ENCODE peak calls at places on chromosomes 13 and 19, in seven cellular contexts. J is AG09309, Z is endodermal cell, N is GM23338, G is choroid plexus epithelial cell, L is foreskin fibroblast, K is cardiac muscle cell. C is an unnamed sample.

GRCh38 chr19:4197625-4198466 is 15.4 kb downstream of the ANKRD24 start:
- DNase-seq in J (no peak), Z (peak; percentile 80), N (peak; percentile 87), G (no peak), L (no peak), K (no peak), C (no peak)

GRCh38 chr13:110812111-110812868 is 98.8 kb downstream of the ING1 start:
- DNase-seq in J (no peak), Z (peak; percentile 66), N (peak; percentile 77), G (peak; percentile 31), L (no peak), K (peak; percentile 65), C (no peak)

GRCh38 chr19:16000024-16000687 is 51.3 kb downstream of the OR10H4 start:
- DNase-seq in J (no peak), Z (no peak), N (no peak), G (no peak), L (no peak), K (no peak), C (no peak)

GRCh38 chr19:31214086-31214485 is 135.2 kb downstream of the TSHZ3 start:
- DNase-seq in J (peak; percentile 97), Z (no peak), N (no peak), G (peak; percentile 99), L (peak; percentile 99), K (peak; percentile 98), C (peak; percentile 99)

GRCh38 chr19:3053218-3053621 is 9.1 kb downstream of the TLE5 start:
- DNase-seq in J (no peak), Z (no peak), N (no peak), G (no peak), L (no peak), K (no peak), C (no peak)

GRCh38 chr19:34313188-34313587 is 51.8 kb upstream of the GPI start:
- DNase-seq in J (no peak), Z (no peak), N (no peak), G (peak; percentile 61), L (peak; percentile 23), K (peak; percentile 84), C (peak; percentile 45)

GRCh38 chr19:50016225-50016807 is 8.9 kb downstream of the VRK3 start:
- DNase-seq in J (no peak), Z (no peak), N (no peak), G (no peak), L (no peak), K (no peak), C (no peak)

GRCh38 chr13:79626924-79627323 is 146.0 kb downstream of the NDFIP2 start:
- DNase-seq in J (no peak), Z (no peak), N (no peak), G (peak; percentile 14), L (no peak), K (peak; percentile 17), C (no peak)

GRCh38 chr19:20333508-20333907 is 166.5 kb downstream of the ZNF486 start:
- DNase-seq in J (no peak), Z (no peak), N (no peak), G (no peak), L (no peak), K (no peak), C (no peak)

GRCh38 chr19:52689804-52690394 is 44.9 kb downstream of the ZNF611 start:
- DNase-seq in J (no peak), Z (peak; percentile 80), N (peak; percentile 50), G (no peak), L (peak; percentile 7), K (peak; percentile 6), C (no peak)

GRCh38 chr13:78875792-78876580 is 217.0 kb upstream of the OBI1 start:
- DNase-seq in J (no peak), Z (peak; percentile 89), N (peak; percentile 67), G (no peak), L (no peak), K (no peak), C (no peak)

GRCh38 chr13:114025432-114026127 is 51.7 kb upstream of the C13orf46 start:
- DNase-seq in J (no peak), Z (no peak), N (no peak), G (peak; percentile 95), L (peak; percentile 63), K (peak; percentile 88), C (peak; percentile 61)

GRCh38 chr19:30539981-30540380 is 167.8 kb downstream of the ZNF536 start:
- DNase-seq in J (no peak), Z (no peak), N (no peak), G (no peak), L (no peak), K (no peak), C (no peak)

GRCh38 chr13:99905224-99905623 is 66.3 kb downstream of the ZIC5 start:
- DNase-seq in J (no peak), Z (no peak), N (no peak), G (no peak), L (no peak), K (no peak), C (no peak)

GRCh38 chr19:49104229-49104864 is 9.8 kb upstream of the LIN7B start:
- DNase-seq in J (no peak), Z (no peak), N (no peak), G (no peak), L (no peak), K (no peak), C (no peak)

GRCh38 chr13:36919833-36920611 is at the start of gene SMAD9:
- DNase-seq in J (no peak), Z (peak; percentile 85), N (peak; percentile 78), G (peak; percentile 67), L (peak; percentile 50), K (peak; percentile 82), C (peak; percentile 48)

GRCh38 chr13:30559274-30559673 is 58.4 kb upstream of the USPL1 start:
- DNase-seq in J (no peak), Z (no peak), N (no peak), G (no peak), L (no peak), K (no peak), C (no peak)

GRCh38 chr13:113045214-113046007 is 60.2 kb upstream of the F7 start:
- DNase-seq in J (no peak), Z (no peak), N (no peak), G (no peak), L (no peak), K (no peak), C (no peak)

GRCh38 chr19:58551577-58552471 is 3.1 kb downstream of the CHMP2A start:
- DNase-seq in J (no peak), Z (peak; percentile 52), N (no peak), G (no peak), L (no peak), K (no peak), C (no peak)

GRCh38 chr13:105177265-105177900 is 1358.1 kb downstream of the EFNB2 start:
- DNase-seq in J (no peak), Z (no peak), N (no peak), G (peak; percentile 19), L (no peak), K (no peak), C (peak; percentile 25)

GRCh38 chr13:104809483-104809882 is 1726.0 kb downstream of the EFNB2 start:
- DNase-seq in J (no peak), Z (no peak), N (no peak), G (peak; percentile 93), L (no peak), K (peak; percentile 35), C (peak; percentile 44)

GRCh38 chr13:108915095-108915633 is 285.8 kb downstream of the MYO16 start:
- DNase-seq in J (no peak), Z (no peak), N (peak; percentile 39), G (peak; percentile 88), L (peak; percentile 37), K (peak; percentile 67), C (peak; percentile 53)

GRCh38 chr13:32731576-32731975 is 145.3 kb downstream of the PDS5B start:
- DNase-seq in J (no peak), Z (no peak), N (no peak), G (peak; percentile 64), L (peak; percentile 4), K (peak; percentile 23), C (peak; percentile 29)

GRCh38 chr19:11091343-11092153 is 2.3 kb downstream of the LDLR start:
- DNase-seq in J (peak; percentile 76), Z (peak; percentile 75), N (peak; percentile 56), G (peak; percentile 91), L (peak; percentile 78), K (peak; percentile 97), C (peak; percentile 81)
- H3K4me3 ChIP-seq in J (peak overlapping the region; percentile 64), Z (peak overlapping the region; percentile 99), N (peak overlapping the region; percentile 99), G (peak overlapping the region; percentile 93), L (peak overlapping the region; percentile 76), K (peak overlapping the region; percentile 95), C (peak overlapping the region; percentile 98)

GRCh38 chr13:45306966-45307365 is 34.0 kb downstream of the TPT1 start:
- DNase-seq in J (no peak), Z (no peak), N (no peak), G (no peak), L (no peak), K (no peak), C (no peak)

GRCh38 chr13:45315520-45316167 is 25.3 kb downstream of the TPT1 start:
- DNase-seq in J (no peak), Z (peak; percentile 29), N (no peak), G (no peak), L (no peak), K (no peak), C (no peak)

GRCh38 chr13:45314822-45315221 is 26.2 kb downstream of the TPT1 start:
- DNase-seq in J (no peak), Z (no peak), N (no peak), G (no peak), L (no peak), K (no peak), C (no peak)

GRCh38 chr13:45305079-45305478 is 35.9 kb downstream of the TPT1 start:
- DNase-seq in J (no peak), Z (peak; percentile 57), N (no peak), G (no peak), L (no peak), K (no peak), C (no peak)

GRCh38 chr13:45310341-45311138 is 30.4 kb downstream of the TPT1 start:
- DNase-seq in J (no peak), Z (no peak), N (no peak), G (no peak), L (no peak), K (no peak), C (no peak)
- H3K4me3 ChIP-seq in J (peak overlapping the region; percentile 27), Z (no peak overlapping the region), N (peak overlapping the region; percentile 59), G (no peak overlapping the region), L (peak overlapping the region; percentile 56), K (peak overlapping the region; percentile 29), C (no peak overlapping the region)

GRCh38 chr19:11513946-11514345 is 8.3 kb upstream of the ZNF653 start:
- DNase-seq in J (no peak), Z (peak; percentile 53), N (no peak), G (no peak), L (no peak), K (no peak), C (no peak)
- H3K4me3 ChIP-seq in J (no peak overlapping the region), Z (no peak overlapping the region), N (no peak overlapping the region), G (no peak overlapping the region), L (no peak overlapping the region), K (no peak overlapping the region), C (no peak overlapping the region)

GRCh38 chr13:63117710-63118109 is 1702.1 kb upstream of the PCDH20 start:
- DNase-seq in J (no peak), Z (no peak), N (no peak), G (no peak), L (no peak), K (no peak), C (no peak)
- H3K4me3 ChIP-seq in J (no peak overlapping the region), Z (no peak overlapping the region), N (no peak overlapping the region), G (no peak overlapping the region), L (no peak overlapping the region), K (no peak overlapping the region), C (no peak overlapping the region)

C was measured in brain microvascular endothelial cell.